ENCODE peak calls at places on chromosomes 16 and 17, in four cellular contexts. X is heart right ventricle, Y is osteoblast, R is psoas muscle. E is an unnamed sample. For H3K4me1, the result is how much of the 10 kb centered on the place peaks cover.

GRCh38 chr17:48555183-48555615 is 10.3 kb upstream of the HOXB2 start:
- DNase-seq in R (no peak), Y (no peak), X (no peak), E (peak)

GRCh38 chr17:76309461-76309860 is 1.4 kb upstream of the QRICH2 start:
- DNase-seq in X (no peak), Y (no peak), R (no peak), E (no peak)

GRCh38 chr16:64051826-64052225 is 1070.0 kb downstream of the CDH11 start:
- DNase-seq in Y (no peak), R (no peak), X (no peak), E (peak)

GRCh38 chr17:78144736-78145641 is 1.2 kb upstream of the C17orf99 start:
- DNase-seq in R (peak), Y (peak), X (peak), E (peak)

GRCh38 chr16:16118337-16118736 is 105.0 kb downstream of the ABCC6 start:
- DNase-seq in Y (no peak), X (no peak), R (no peak), E (no peak)

GRCh38 chr17:80092959-80093358 is 8.4 kb upstream of the GAA start:
- DNase-seq in R (peak), Y (peak), X (no peak), E (no peak)

GRCh38 chr17:70013911-70014310 is 61.1 kb upstream of the KCNJ16 start:
- DNase-seq in Y (no peak), R (no peak), X (no peak), E (no peak)

GRCh38 chr17:37051839-37052238 is 103.1 kb downstream of the AATF start:
- DNase-seq in X (no peak), Y (no peak), R (no peak), E (no peak)

GRCh38 chr16:76856112-76856511 is 334.9 kb upstream of the MON1B start:
- DNase-seq in R (no peak), Y (no peak), X (no peak), E (no peak)

GRCh38 chr16:76857402-76857801 is 333.6 kb upstream of the MON1B start:
- DNase-seq in Y (no peak), R (no peak), X (no peak), E (no peak)

DNA sequence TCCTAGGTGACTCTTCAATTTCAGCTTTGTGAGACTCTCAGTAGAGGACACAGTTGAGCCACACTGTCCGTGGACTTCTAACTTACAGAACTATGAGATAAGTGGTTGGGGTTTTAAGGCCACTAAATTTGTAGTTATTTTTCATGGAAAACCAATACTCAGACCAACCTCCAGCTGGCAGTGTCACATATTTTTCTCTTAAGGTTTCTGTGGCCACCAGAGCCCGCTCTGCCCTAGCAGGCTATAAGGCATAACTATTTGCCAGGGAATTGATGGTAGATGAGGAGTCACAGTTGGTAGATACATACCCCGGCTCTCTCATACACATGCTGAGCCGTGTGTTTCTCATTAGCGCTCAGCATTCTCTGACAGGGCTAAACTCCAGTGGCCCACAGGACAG is 336.8 kb upstream of the MON1B start:
- DNase-seq in Y (no peak), R (no peak), X (no peak), E (peak)
- TF ChIP-seq CTCF in Y (peak), R (no peak), X (no peak), E (peak)

GRCh38 chr16:88194397-88195020 is 188.2 kb upstream of the ZNF469 start:
- DNase-seq in R (peak), Y (no peak), X (no peak), E (no peak)
- H3K27ac ChIP-seq in R (peak), Y (no peak), X (no peak), E (no peak)

GRCh38 chr17:1003633-1003971 is 6.7 kb downstream of the TIMM22 start:
- DNase-seq in Y (peak), R (peak), X (no peak), E (no peak)
- H3K4me1 ChIP-seq in Y (under half), R (half or more), X (half or more), E (under half)

DNA sequence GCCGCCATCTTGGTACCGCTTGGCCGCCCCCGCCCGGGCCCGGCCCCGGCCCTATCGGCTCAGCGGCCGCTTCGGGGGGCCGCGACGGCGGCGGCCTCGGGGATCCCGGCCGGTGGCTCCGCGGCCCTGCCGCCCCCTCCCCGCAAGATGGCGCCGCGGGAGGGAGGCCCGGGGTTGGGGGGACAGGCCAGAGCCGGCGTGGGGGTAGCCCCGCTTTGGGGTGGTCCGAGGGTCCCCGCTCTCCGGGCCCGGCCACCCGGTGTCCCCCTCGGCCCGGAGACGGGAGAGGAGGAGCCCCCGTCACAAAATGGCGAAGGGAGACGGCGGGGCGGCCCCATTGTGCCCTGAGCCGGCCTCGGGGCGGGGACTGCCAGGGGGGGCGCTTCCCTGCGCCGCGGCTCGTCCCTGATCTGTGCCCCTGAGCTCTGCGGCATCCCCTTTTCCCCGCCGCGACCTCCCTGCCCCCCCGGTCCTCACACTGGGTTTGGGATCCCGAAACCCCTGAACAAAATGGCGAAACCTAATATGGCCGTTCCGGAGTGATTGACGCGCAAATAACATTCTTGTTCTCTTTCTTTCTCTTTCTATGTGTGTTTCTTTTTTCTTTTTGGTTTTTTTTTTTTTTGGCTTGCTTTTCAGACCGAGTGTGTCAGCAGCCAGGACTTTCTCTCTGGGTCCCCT is 978 bp downstream of the HAPSTR1 start:
- DNase-seq in Y (peak), R (peak), X (peak), E (peak)
- TF ChIP-seq CTCF in Y (no peak), R (no peak), X (peak), E (peak)

DNA sequence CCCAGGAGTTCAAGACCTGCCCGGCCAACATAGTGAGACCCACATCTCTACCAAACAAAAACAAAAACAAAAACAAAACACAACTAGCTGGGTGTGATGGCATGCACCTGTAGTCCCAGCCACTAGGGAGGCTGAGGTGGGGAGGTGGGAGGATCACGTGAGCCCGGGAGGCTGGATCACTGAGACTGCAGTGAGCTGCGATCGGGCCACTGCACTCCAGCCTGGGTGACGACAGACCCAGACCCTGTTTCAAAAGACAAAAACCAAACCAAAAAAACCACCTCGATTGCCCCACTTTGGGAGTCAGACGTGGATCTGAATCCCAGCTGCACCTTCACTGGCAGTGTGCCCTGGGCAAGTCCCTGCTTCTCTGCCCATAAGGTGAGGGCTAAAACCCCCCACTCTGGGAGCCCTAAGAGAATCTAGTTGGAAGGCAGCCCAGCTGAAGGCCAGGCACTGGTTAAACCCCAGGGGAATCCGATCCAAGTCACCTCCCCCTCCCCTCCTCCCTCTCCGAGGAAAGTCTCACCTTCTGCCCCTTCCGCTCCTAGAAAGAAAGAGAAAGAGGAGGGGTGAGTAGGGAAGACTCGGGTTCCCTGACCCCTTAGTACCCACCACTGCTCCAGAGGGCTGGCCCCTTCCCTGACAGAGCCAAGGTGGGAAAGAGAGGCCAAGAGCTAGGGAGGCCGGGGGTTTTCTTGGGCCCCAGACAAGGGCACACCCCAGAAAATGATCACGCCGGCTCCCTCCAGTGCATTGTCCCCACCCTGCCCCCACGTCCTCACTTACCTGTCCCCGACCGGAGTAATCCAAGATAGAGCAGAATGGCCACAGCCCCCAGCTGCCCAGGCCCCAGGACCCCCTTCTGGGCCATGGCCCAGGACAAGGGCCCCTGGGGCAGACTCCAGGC is 647 bp downstream of the PRSS8 start:
- DNase-seq in X (no peak), R (no peak), Y (peak), E (peak)
- H3K27ac ChIP-seq in X (no peak), R (no peak), Y (no peak), E (no peak)

DNA sequence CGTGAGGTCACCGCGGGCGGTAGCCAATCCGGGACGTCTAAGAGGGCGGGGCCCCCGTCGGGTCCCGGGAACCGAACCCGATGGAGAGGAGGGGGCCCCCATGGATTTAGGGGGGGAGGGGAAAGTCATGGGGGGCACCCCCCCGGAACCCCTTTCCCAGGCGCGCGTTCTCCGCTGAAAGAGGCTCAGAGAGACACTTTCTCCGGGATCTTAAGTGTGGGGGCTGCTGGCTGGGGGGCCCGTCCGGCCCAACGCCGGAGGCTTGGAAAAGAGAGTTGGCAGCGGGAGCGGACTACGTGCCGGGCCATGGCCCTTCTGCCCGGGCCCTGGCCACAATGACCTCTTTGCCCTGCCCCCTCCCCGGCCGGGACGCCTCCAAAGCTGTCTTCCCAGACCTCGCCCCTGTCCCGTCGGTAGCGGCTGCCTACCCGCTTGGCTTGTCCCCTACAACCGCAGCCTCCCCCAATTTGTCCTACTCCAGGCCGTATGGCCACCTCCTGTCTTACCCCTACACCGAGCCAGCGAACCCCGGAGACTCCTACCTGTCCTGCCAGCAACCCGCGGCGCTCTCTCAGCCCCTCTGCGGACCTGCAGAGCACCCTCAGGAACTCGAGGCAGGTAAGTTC is at the start of gene DLX4:
- DNase-seq in X (no peak), R (no peak), Y (peak), E (no peak)
- H3K4me1 ChIP-seq in X (under half), R (under half), Y (under half), E (under half)

GRCh38 chr17:73492802-73493139 is 151.5 kb downstream of the SDK2 start:
- DNase-seq in Y (peak), X (no peak), R (no peak), E (no peak)
- TF ChIP-seq CTCF in Y (no peak), X (no peak), R (no peak), E (no peak)

GRCh38 chr16:4879049-4879448 is 31.8 kb downstream of the UBN1 start:
- DNase-seq in X (no peak), R (no peak), Y (no peak), E (no peak)
- H3K27ac ChIP-seq in X (no peak), R (no peak), Y (peak), E (no peak)